ENCODE peak calls at places on chromosomes 7 and 10, in five cellular contexts. Z is GM10248, T is H9, Y is foreskin keratinocyte, O is cardiac muscle cell. J is an unnamed sample.

GRCh38 chr10:78197628-78198272 is 164.1 kb downstream of the RPS24 start:
- DNase-seq in Z (no peak), T (no peak), Y (no peak), O (no peak), J (no peak)

GRCh38 chr10:13659887-13660544 is 73.3 kb downstream of the PRPF18 start:
- DNase-seq in Z (peak; percentile 82), T (no peak), Y (no peak), O (peak; percentile 85), J (peak; percentile 83)

GRCh38 chr7:114298011-114298410 is 116.6 kb upstream of the FOXP2 start:
- DNase-seq in Z (no peak), T (no peak), Y (peak; percentile 75), O (no peak), J (no peak)

GRCh38 chr10:97991875-97992274 is 38.5 kb downstream of the CRTAC1 start:
- DNase-seq in Z (no peak), T (peak; percentile 60), Y (peak; percentile 28), O (peak; percentile 48), J (no peak)

GRCh38 chr10:80500572-80501380 is 36.9 kb upstream of the SH2D4B start:
- DNase-seq in Z (peak; percentile 62), T (peak; percentile 46), Y (peak; percentile 81), O (peak; percentile 64), J (peak; percentile 64)

GRCh38 chr7:138556771-138557484 is 96.9 kb downstream of the TRIM24 start:
- DNase-seq in Z (no peak), T (no peak), Y (no peak), O (peak; percentile 21), J (no peak)

GRCh38 chr10:34449836-34450235 is 365.3 kb downstream of the PARD3 start:
- DNase-seq in Z (no peak), T (no peak), Y (no peak), O (no peak), J (no peak)

GRCh38 chr7:108236681-108237415 is 106.7 kb upstream of the LAMB4 start:
- DNase-seq in Z (no peak), T (no peak), Y (no peak), O (no peak), J (no peak)

GRCh38 chr10:131862548-131862947 is 38.3 kb upstream of the PPP2R2D start:
- DNase-seq in Z (no peak), T (no peak), Y (no peak), O (no peak), J (no peak)

GRCh38 chr7:27431465-27431864 is 188.9 kb downstream of the EVX1 start:
- DNase-seq in Z (no peak), T (no peak), Y (no peak), O (no peak), J (no peak)

GRCh38 chr10:21758239-21758638 is 224.2 kb downstream of the MLLT10 start:
- DNase-seq in Z (no peak), T (no peak), Y (no peak), O (no peak), J (no peak)

GRCh38 chr7:154684651-154685563 is 318.0 kb downstream of the PAXIP1 start:
- DNase-seq in Z (no peak), T (no peak), Y (no peak), O (no peak), J (no peak)

GRCh38 chr10:10627414-10627813 is 390.3 kb upstream of the CELF2 start:
- DNase-seq in Z (no peak), T (no peak), Y (no peak), O (no peak), J (no peak)

GRCh38 chr10:110643670-110644597 is at the start of gene RBM20:
- DNase-seq in Z (peak; percentile 41), T (peak; percentile 59), Y (no peak), O (peak; percentile 34), J (no peak)

GRCh38 chr7:130662426-130662825 is 6.1 kb downstream of the COPG2 start:
- DNase-seq in Z (no peak), T (no peak), Y (peak; percentile 2), O (no peak), J (no peak)

GRCh38 chr7:41592794-41593193 is 110.1 kb downstream of the INHBA start:
- DNase-seq in Z (no peak), T (no peak), Y (no peak), O (no peak), J (no peak)

GRCh38 chr10:78359641-78360091 is 326.0 kb downstream of the RPS24 start:
- DNase-seq in Z (no peak), T (no peak), Y (no peak), O (no peak), J (no peak)

GRCh38 chr7:30159698-30160143 is 24.9 kb downstream of the MTURN start:
- DNase-seq in Z (no peak), T (no peak), Y (no peak), O (peak; percentile 30), J (peak; percentile 79)

GRCh38 chr10:132762267-132762666 is 23.7 kb downstream of the NKX6-2 start:
- DNase-seq in Z (peak; percentile 48), T (no peak), Y (no peak), O (no peak), J (no peak)

GRCh38 chr7:17940302-17941170 is at the start of gene SNX13:
- DNase-seq in Z (peak; percentile 94), T (peak; percentile 95), Y (peak; percentile 78), O (peak; percentile 95), J (peak; percentile 97)
- TF ChIP-seq CTCF in Z (no peak), T (peak; percentile 41), Y (peak; percentile 57), O (peak; percentile 43), J (peak; percentile 49)

GRCh38 chr10:59580257-59580863 is 129.3 kb downstream of the SLC16A9 start:
- DNase-seq in Z (no peak), T (no peak), Y (no peak), O (peak; percentile 78), J (no peak)
- TF ChIP-seq CTCF in Z (peak; percentile 24), T (peak; percentile 70), Y (peak; percentile 67), O (peak; percentile 57), J (peak; percentile 41)

DNA sequence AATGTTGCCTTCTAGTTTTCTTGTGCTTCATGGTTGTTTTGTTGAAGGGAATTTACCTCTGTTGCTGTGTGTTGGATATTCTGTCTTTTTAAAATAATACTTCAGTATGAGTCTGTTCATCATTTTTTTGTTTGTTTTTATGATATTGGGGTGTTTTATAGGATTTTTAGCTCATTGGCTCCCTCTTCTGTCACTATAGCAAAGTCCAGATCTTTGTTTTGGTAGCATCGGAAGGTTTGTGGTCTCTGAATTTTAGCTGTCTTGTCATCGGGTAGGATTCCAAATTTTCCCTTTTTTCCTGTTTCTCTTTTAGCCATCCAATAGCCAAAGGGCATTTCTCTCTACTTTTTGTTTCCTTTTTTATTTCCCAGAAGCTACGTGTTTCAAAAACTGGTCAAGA is 91.4 kb downstream of the EXOC4 start:
- DNase-seq in Z (no peak), T (no peak), Y (no peak), O (peak; percentile 54), J (no peak)
- TF ChIP-seq CTCF in Z (peak; percentile 13), T (peak; percentile 77), Y (peak; percentile 65), O (peak; percentile 59), J (no peak)

DNA sequence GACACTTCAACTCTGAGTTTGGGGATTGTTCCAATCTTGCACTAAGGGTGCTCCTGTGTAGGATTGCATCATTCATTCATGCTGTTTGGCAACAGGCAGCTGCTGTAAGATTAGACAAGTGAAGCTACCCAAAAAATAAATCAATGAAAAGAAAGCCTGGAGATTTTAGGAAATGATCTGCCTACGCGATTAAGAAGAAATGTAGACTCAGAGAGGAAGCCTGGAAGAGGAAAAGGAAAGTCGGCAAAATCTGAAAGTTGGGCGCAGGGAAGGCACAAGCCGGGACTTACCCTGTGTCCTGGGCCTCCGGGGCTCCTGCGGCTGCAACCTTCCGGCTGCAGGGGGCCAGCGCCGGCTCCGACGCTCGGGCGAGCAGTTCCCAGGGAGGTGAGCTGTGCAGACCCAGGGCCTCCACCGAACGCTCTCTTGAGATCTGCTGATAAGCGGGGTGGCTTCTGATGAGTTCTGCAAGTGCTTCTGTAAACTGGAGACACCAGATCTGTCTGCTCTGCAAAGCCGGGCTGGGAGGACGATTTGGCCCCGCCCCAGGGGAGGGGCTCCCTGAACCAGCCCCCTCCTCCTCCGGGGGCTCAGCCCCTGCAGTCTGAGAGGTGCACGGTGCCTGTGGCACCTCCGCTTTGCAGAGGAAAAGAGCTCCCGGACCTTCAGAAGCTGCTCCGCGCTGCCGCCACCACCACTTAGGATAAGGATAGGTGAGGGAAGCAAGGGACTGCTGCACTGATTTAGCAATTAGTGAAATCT is 17.4 kb downstream of the PSPH start:
- DNase-seq in Z (peak; percentile 86), T (peak; percentile 93), Y (peak; percentile 70), O (peak; percentile 79), J (peak; percentile 84)
- TF ChIP-seq CTCF in Z (no peak), T (peak; percentile 46), Y (peak; percentile 32), O (peak; percentile 42), J (peak; percentile 45)

DNA sequence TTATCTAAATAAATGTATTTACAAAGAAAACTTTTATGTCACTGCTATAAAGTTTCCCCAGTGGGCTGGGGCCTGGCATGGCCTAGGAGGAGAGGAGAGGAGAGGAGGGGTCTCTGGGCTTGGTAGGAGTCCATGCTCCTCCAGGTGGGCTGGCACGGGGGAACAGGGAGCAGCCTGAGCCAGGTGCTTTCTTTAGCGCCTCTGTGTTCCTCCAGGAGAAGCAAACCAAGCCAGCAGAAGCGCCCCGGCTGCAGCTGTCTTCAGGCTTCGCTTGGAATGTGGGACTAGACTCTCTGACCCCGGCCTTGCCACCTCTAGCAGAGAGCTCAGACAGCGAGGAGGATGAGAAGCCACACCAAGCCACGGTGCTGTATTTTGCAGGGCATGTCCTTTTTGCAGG is 10.6 kb downstream of the CALHM2 start:
- DNase-seq in Z (no peak), T (no peak), Y (no peak), O (no peak), J (no peak)
- TF ChIP-seq CTCF in Z (no peak), T (no peak), Y (no peak), O (no peak), J (no peak)

GRCh38 chr10:49054753-49055152 is 60.6 kb downstream of the VSTM4 start:
- DNase-seq in Z (no peak), T (no peak), Y (no peak), O (no peak), J (no peak)

GRCh38 chr10:49053998-49054692 is 61.2 kb downstream of the VSTM4 start:
- DNase-seq in Z (no peak), T (no peak), Y (no peak), O (no peak), J (no peak)

GRCh38 chr10:49057481-49057880 is 57.8 kb downstream of the VSTM4 start:
- DNase-seq in Z (no peak), T (no peak), Y (no peak), O (no peak), J (no peak)

GRCh38 chr10:49055231-49055850 is 60.0 kb downstream of the VSTM4 start:
- DNase-seq in Z (no peak), T (no peak), Y (no peak), O (peak; percentile 9), J (no peak)

DNA sequence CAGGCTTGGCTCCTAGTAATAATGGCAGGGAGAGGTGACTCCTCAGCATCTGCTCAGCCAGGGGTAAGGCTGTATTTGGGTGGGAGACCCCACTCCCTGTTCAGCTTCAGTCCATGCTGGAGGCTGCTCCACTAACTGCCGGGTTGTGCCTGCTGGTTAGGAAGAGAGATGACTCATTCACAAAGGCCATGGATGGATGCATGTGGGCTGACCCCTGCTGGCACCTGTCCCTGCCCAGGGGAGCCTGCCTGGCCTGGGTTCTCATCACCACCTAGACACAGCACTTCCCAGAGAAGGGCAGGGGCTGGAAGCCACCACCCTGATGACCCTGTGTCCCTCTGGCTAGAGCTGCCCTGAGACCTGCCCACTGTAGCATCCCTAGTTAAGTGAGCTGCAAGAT is 59.0 kb downstream of the VSTM4 start:
- DNase-seq in Z (no peak), T (no peak), Y (no peak), O (no peak), J (no peak)
- TF ChIP-seq CTCF in Z (no peak), T (no peak), Y (no peak), O (no peak), J (no peak)